ENCODE peak calls at places on chromosomes 4 and X, in five cellular contexts. Z is IMR-90, K is fibroblast of the aortic adventitia, D is heart left ventricle, R is AG09309. A is an unnamed sample.

GRCh38 chr4:178414881-178415446 is 972.7 kb upstream of the AGA start:
- DNase-seq in K (no peak), Z (no peak), R (no peak), D (peak; percentile 61), A (no peak)

GRCh38 chr4:89268572-89269180 is 38.9 kb downstream of the GPRIN3 start:
- DNase-seq in K (no peak), D (no peak), R (no peak), Z (no peak), A (no peak)

GRCh38 chr4:29560452-29560851 is 1159.7 kb upstream of the PCDH7 start:
- DNase-seq in R (no peak), D (no peak), Z (no peak), K (no peak), A (no peak)

GRCh38 chr4:180134116-180134866 is 2108.9 kb upstream of the TENM3 start:
- DNase-seq in D (no peak), R (no peak), Z (no peak), K (no peak), A (no peak)

GRCh38 chrX:41238543-41238942 is 95.4 kb upstream of the DDX3X start:
- DNase-seq in D (no peak), K (peak; percentile 45), R (no peak), Z (peak; percentile 76), A (peak; percentile 38)

GRCh38 chrX:119762718-119763117 is 4.3 kb downstream of the SOWAHD start:
- DNase-seq in D (no peak), Z (no peak), R (no peak), K (peak; percentile 42), A (peak; percentile 13)

GRCh38 chr4:169484485-169484884 is 127.9 kb downstream of the NEK1 start:
- DNase-seq in Z (peak; percentile 15), D (no peak), R (no peak), K (peak; percentile 61), A (peak; percentile 13)

GRCh38 chrX:64093761-64094160 is 111.7 kb downstream of the AMER1 start:
- DNase-seq in R (no peak), D (no peak), Z (peak; percentile 4), K (peak; percentile 4), A (peak; percentile 54)

GRCh38 chrX:149515954-149516602 is 11.0 kb upstream of the IDS start:
- DNase-seq in Z (no peak), D (no peak), R (no peak), K (no peak), A (no peak)

GRCh38 chr4:121145430-121145829 is 18.7 kb downstream of the TNIP3 start:
- DNase-seq in Z (no peak), K (no peak), R (no peak), D (no peak), A (no peak)

GRCh38 chr4:99661907-99662306 is 4.3 kb upstream of the C4orf54 start:
- DNase-seq in R (no peak), D (no peak), Z (no peak), K (no peak), A (no peak)

GRCh38 chrX:37409278-37409677 is 60.1 kb downstream of the PRRG1 start:
- DNase-seq in D (no peak), R (no peak), K (no peak), Z (no peak), A (no peak)

GRCh38 chrX:119655125-119655524 is 37.8 kb downstream of the SEPTIN6 start:
- DNase-seq in Z (peak; percentile 88), K (peak; percentile 70), D (no peak), R (peak; percentile 35), A (peak; percentile 77)

GRCh38 chr4:130722370-130722769 is 1626.4 kb downstream of the C4orf33 start:
- DNase-seq in R (no peak), D (no peak), K (no peak), Z (no peak), A (no peak)

GRCh38 chr4:42627887-42628646 is 28.8 kb downstream of the ATP8A1 start:
- DNase-seq in D (peak; percentile 81), K (peak; percentile 67), R (no peak), Z (no peak), A (no peak)

GRCh38 chrX:40845331-40845911 is 110.1 kb upstream of the MED14 start:
- DNase-seq in K (peak; percentile 93), R (peak; percentile 75), Z (peak; percentile 95), D (no peak), A (peak; percentile 83)

GRCh38 chrX:84907324-84907946 is 96.2 kb upstream of the APOOL start:
- DNase-seq in K (peak; percentile 14), D (no peak), Z (peak; percentile 5), R (no peak), A (peak; percentile 55)

GRCh38 chr4:152087335-152087734 is 326.5 kb upstream of the GATB start:
- DNase-seq in K (no peak), D (no peak), Z (no peak), R (no peak), A (no peak)

GRCh38 chr4:139511320-139511719 is 44.7 kb downstream of the SETD7 start:
- DNase-seq in Z (no peak), D (no peak), R (no peak), K (no peak), A (no peak)

GRCh38 chr4:4327652-4328121 is 37.6 kb downstream of the ZBTB49 start:
- DNase-seq in Z (no peak), K (no peak), R (no peak), D (peak; percentile 73), A (peak; percentile 6)

GRCh38 chr4:120633810-120634209 is 288.7 kb downstream of the PRDM5 start:
- DNase-seq in K (no peak), D (no peak), R (no peak), Z (no peak), A (peak; percentile 15)

GRCh38 chrX:17822351-17822750 is 38.7 kb downstream of the RAI2 start:
- DNase-seq in D (no peak), K (peak; percentile 31), Z (no peak), R (no peak), A (peak; percentile 12)

DNA sequence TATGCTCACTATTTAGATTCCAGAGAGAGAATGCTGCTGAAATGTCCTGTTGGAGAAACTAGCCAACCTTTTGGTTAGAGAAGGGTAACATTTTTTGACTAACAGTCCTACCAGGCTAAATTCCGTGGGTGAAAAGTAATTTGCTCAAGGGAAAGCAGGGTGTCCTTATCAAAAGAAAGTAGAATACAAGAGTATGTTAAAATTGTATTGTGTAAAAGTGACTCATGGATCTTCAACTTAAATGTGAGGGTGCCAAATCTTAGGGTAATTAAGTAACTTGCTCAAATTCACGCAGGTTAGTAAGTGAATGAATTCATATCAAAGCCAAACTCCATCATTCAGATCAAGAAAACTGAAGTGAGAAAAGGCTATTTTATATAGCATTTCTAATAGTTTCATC is 81.7 kb downstream of the PCDH7 start:
- DNase-seq in Z (no peak), D (no peak), K (peak; percentile 61), R (no peak), A (no peak)
- H3K4me3 ChIP-seq in Z (no peak overlapping the region), D (no peak overlapping the region), K (no peak overlapping the region), R (no peak overlapping the region), A (peak overlapping the region; percentile 59)

GRCh38 chrX:52220936-52221335 is 36.2 kb downstream of the MAGED4 start:
- DNase-seq in Z (no peak), D (no peak), K (no peak), R (no peak), A (no peak)
- H3K4me3 ChIP-seq in Z (no peak overlapping the region), D (no peak overlapping the region), K (no peak overlapping the region), R (no peak overlapping the region), A (no peak overlapping the region)

GRCh38 chrX:2607113-2607512 is 84.0 kb upstream of the CD99 start:
- DNase-seq in D (no peak), R (no peak), K (no peak), Z (no peak), A (no peak)

GRCh38 chrX:2610246-2611170 is 80.6 kb upstream of the CD99 start:
- DNase-seq in K (peak; percentile 31), R (no peak), Z (peak; percentile 20), D (no peak), A (peak; percentile 23)

GRCh38 chrX:2609431-2610238 is 81.5 kb upstream of the CD99 start:
- DNase-seq in Z (peak; percentile 17), R (no peak), K (peak; percentile 32), D (no peak), A (no peak)

GRCh38 chrX:2608638-2609430 is 82.3 kb upstream of the CD99 start:
- DNase-seq in D (peak; percentile 95), K (peak; percentile 77), R (peak; percentile 29), Z (peak; percentile 72), A (peak; percentile 93)
- H3K4me3 ChIP-seq in D (peak overlapping the region; percentile 93), K (peak overlapping the region; percentile 81), R (peak overlapping the region; percentile 96), Z (peak overlapping the region; percentile 88), A (peak overlapping the region; percentile 93)

DNA sequence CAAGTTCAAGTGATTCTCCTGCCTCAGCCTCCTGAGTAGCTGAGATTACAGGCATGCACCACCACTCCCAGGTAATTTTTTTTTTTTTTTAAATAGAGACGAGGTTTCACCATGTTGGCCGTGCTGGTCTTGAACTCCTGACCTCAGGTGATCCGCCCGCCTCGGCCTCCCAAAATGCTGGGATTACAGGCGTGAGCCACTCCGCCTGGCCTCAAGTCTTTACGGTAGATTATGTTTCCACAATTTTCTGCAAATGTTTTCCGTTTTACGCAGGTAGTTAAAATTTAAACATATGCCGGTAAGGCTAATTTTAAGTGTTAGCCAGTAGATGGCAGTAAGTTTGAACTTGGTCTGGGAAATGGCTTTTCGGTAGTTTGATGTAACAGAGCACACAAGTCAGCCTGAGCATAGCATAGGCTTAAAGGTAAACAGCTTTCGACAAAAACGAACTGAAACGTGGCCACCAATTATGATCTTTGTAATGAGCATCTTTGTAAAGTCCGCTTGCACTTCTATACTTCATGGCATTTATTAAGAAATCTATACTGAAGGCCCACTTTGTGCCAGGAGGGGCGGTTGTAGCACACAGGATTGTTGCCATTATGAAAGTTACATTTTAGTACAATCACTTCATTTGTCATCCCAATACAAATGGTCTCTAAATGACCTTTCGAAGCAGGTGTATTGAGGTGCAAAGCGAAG is 31.1 kb downstream of the CCKAR start:
- DNase-seq in D (no peak), Z (peak; percentile 86), R (peak; percentile 67), K (peak; percentile 83), A (peak; percentile 79)
- H3K4me3 ChIP-seq in D (no peak overlapping the region), Z (no peak overlapping the region), R (no peak overlapping the region), K (peak overlapping the region; percentile 22), A (peak overlapping the region; percentile 26)

GRCh38 chr4:153785830-153786721 is 2.8 kb downstream of the SFRP2 start:
- DNase-seq in Z (peak; percentile 14), R (no peak), D (no peak), K (peak; percentile 59), A (peak; percentile 79)
- H3K4me3 ChIP-seq in Z (no peak overlapping the region), R (no peak overlapping the region), D (no peak overlapping the region), K (no peak overlapping the region), A (no peak overlapping the region)

GRCh38 chr4:38752393-38752961 is 30.3 kb downstream of the TLR10 start:
- DNase-seq in K (no peak), Z (peak; percentile 66), R (no peak), D (no peak), A (peak; percentile 44)
- H3K4me3 ChIP-seq in K (no peak overlapping the region), Z (no peak overlapping the region), R (no peak overlapping the region), D (peak overlapping the region; percentile 23), A (peak overlapping the region; percentile 79)

GRCh38 chrX:115330498-115331138 is 41.1 kb downstream of the LUZP4 start:
- DNase-seq in K (peak; percentile 87), Z (peak; percentile 76), R (peak; percentile 46), D (no peak), A (peak; percentile 87)
- H3K4me3 ChIP-seq in K (peak overlapping the region; percentile 48), Z (no peak overlapping the region), R (no peak overlapping the region), D (peak overlapping the region; percentile 24), A (no peak overlapping the region)